ENCODE peak calls at places on chromosomes 16 and 17, in nine cellular contexts. S, T, V, E, B, J, D, O and F are unnamed samples.
A peak's percentile ranks its signal among the peaks of the same experiment; 100 is the strongest.

GRCh38 chr16:25007284-25007984 is 7.7 kb downstream of the ARHGAP17 start:
- DNase-seq in S (no peak), T (no peak), V (no peak), E (no peak), B (no peak), J (no peak), D (no peak), O (no peak), F (no peak)

GRCh38 chr16:20952144-20952797 is 51.7 kb downstream of the LYRM1 start:
- DNase-seq in S (no peak), T (no peak), V (no peak), E (no peak), B (no peak), J (no peak), D (no peak), O (no peak), F (no peak)

GRCh38 chr16:30457256-30457655 is 11.6 kb upstream of the SEPHS2 start:
- DNase-seq in S (no peak), T (no peak), V (no peak), E (no peak), B (no peak), J (no peak), D (no peak), O (no peak), F (no peak)

GRCh38 chr16:86122681-86123342 is 223.8 kb downstream of the IRF8 start:
- DNase-seq in S (no peak), T (no peak), V (no peak), E (no peak), B (no peak), J (no peak), D (no peak), O (no peak), F (no peak)

GRCh38 chr17:78125138-78125913 is 3.2 kb downstream of the TMC6 start:
- DNase-seq in S (no peak), T (no peak), V (no peak), E (no peak), B (no peak), J (no peak), D (no peak), O (no peak), F (no peak)

GRCh38 chr16:1612320-1613111 is at the start of gene CRAMP1:
- DNase-seq in S (peak; percentile 23), T (no peak), V (peak; percentile 17), E (peak; percentile 8), B (no peak), J (no peak), D (peak; percentile 43), O (no peak), F (peak; percentile 17)

GRCh38 chr16:9258423-9259051 is 167.1 kb downstream of the HAPSTR1 start:
- DNase-seq in S (peak; percentile 63), T (no peak), V (peak; percentile 41), E (peak; percentile 52), B (no peak), J (no peak), D (peak; percentile 65), O (peak; percentile 8), F (peak; percentile 45)

GRCh38 chr16:85567101-85567866 is 45.8 kb upstream of the GSE1 start:
- DNase-seq in S (peak; percentile 84), T (no peak), V (no peak), E (no peak), B (no peak), J (no peak), D (no peak), O (no peak), F (no peak)

GRCh38 chr17:35432176-35433074 is at the start of gene SLFN12:
- DNase-seq in S (peak; percentile 96), T (no peak), V (no peak), E (peak; percentile 63), B (no peak), J (no peak), D (peak; percentile 73), O (no peak), F (no peak)

GRCh38 chr16:17070882-17071592 is 399.7 kb downstream of the XYLT1 start:
- DNase-seq in S (peak; percentile 74), T (peak; percentile 39), V (no peak), E (peak; percentile 47), B (peak; percentile 72), J (peak; percentile 29), D (peak; percentile 22), O (peak; percentile 41), F (peak; percentile 14)

GRCh38 chr17:18256776-18257175 is 1.8 kb downstream of the FLII start:
- DNase-seq in S (no peak), T (no peak), V (no peak), E (no peak), B (no peak), J (no peak), D (no peak), O (no peak), F (no peak)

GRCh38 chr17:49022391-49022941 is 25.3 kb downstream of the IGF2BP1 start:
- DNase-seq in S (peak; percentile 73), T (no peak), V (peak; percentile 51), E (peak; percentile 83), B (no peak), J (no peak), D (peak; percentile 54), O (no peak), F (no peak)

GRCh38 chr17:42414782-42415409 is 8.2 kb downstream of the CAVIN1 start:
- DNase-seq in S (no peak), T (no peak), V (no peak), E (no peak), B (peak; percentile 24), J (no peak), D (no peak), O (no peak), F (no peak)